ENCODE peak calls at places on chromosomes 12 and 14, in eight cellular contexts. One of them, this sample, is unnamed. For H3K27me3, the result is how much of the 10 kb centered on the place peaks cover.

GRCh38 chr14:50139192-50139591 is 22.8 kb upstream of the VCPKMT start:
- DNase-seq in WERI-Rb-1: no peak
- DNase-seq in PC-3: no peak
- DNase-seq in GM23338: peak
- DNase-seq in thoracic aorta: no peak
- DNase-seq in suprapubic skin: no peak
- DNase-seq in PC-9: no peak
- DNase-seq in MM.1S: no peak
- DNase-seq in this sample: no peak

GRCh38 chr14:44453433-44454171 is 53.5 kb downstream of the FSCB start:
- DNase-seq in WERI-Rb-1: no peak
- DNase-seq in PC-3: peak
- DNase-seq in GM23338: no peak
- DNase-seq in thoracic aorta: no peak
- DNase-seq in suprapubic skin: no peak
- DNase-seq in PC-9: peak
- DNase-seq in MM.1S: peak
- DNase-seq in this sample: no peak

GRCh38 chr12:107229827-107230226 is 136.5 kb upstream of the CRY1 start:
- DNase-seq in WERI-Rb-1: no peak
- DNase-seq in PC-3: no peak
- DNase-seq in GM23338: no peak
- DNase-seq in thoracic aorta: no peak
- DNase-seq in suprapubic skin: no peak
- DNase-seq in PC-9: no peak
- DNase-seq in MM.1S: peak
- DNase-seq in this sample: no peak

GRCh38 chr14:56378046-56378445 is 201.6 kb upstream of the TMEM260 start:
- DNase-seq in WERI-Rb-1: no peak
- DNase-seq in PC-3: no peak
- DNase-seq in GM23338: no peak
- DNase-seq in thoracic aorta: no peak
- DNase-seq in suprapubic skin: no peak
- DNase-seq in PC-9: no peak
- DNase-seq in MM.1S: no peak
- DNase-seq in this sample: no peak

GRCh38 chr12:126212827-126213226 is 1147.6 kb downstream of the AACS start:
- DNase-seq in WERI-Rb-1: no peak
- DNase-seq in PC-3: no peak
- DNase-seq in GM23338: no peak
- DNase-seq in thoracic aorta: no peak
- DNase-seq in suprapubic skin: no peak
- DNase-seq in PC-9: no peak
- DNase-seq in MM.1S: no peak
- DNase-seq in this sample: no peak

GRCh38 chr12:117350140-117350539 is 11.3 kb downstream of the NOS1 start:
- DNase-seq in WERI-Rb-1: no peak
- DNase-seq in PC-3: no peak
- DNase-seq in GM23338: no peak
- DNase-seq in thoracic aorta: no peak
- DNase-seq in suprapubic skin: no peak
- DNase-seq in PC-9: no peak
- DNase-seq in MM.1S: no peak
- DNase-seq in this sample: no peak

GRCh38 chr14:102185360-102185759 is 45.7 kb downstream of the WDR20 start:
- DNase-seq in WERI-Rb-1: no peak
- DNase-seq in PC-3: no peak
- DNase-seq in GM23338: no peak
- DNase-seq in thoracic aorta: no peak
- DNase-seq in suprapubic skin: no peak
- DNase-seq in PC-9: peak
- DNase-seq in MM.1S: no peak
- DNase-seq in this sample: no peak

GRCh38 chr12:108634225-108634795 is 616 bp upstream of the SELPLG start:
- DNase-seq in WERI-Rb-1: no peak
- DNase-seq in PC-3: peak
- DNase-seq in GM23338: no peak
- DNase-seq in thoracic aorta: no peak
- DNase-seq in suprapubic skin: peak
- DNase-seq in PC-9: peak
- DNase-seq in MM.1S: peak
- DNase-seq in this sample: peak

GRCh38 chr12:24539646-24540045 is 409.3 kb downstream of the BCAT1 start:
- DNase-seq in WERI-Rb-1: no peak
- DNase-seq in PC-3: no peak
- DNase-seq in GM23338: no peak
- DNase-seq in thoracic aorta: no peak
- DNase-seq in suprapubic skin: no peak
- DNase-seq in PC-9: no peak
- DNase-seq in MM.1S: no peak
- DNase-seq in this sample: no peak

GRCh38 chr12:24535334-24536019 is 413.4 kb downstream of the BCAT1 start:
- DNase-seq in WERI-Rb-1: no peak
- DNase-seq in PC-3: no peak
- DNase-seq in GM23338: no peak
- DNase-seq in thoracic aorta: no peak
- DNase-seq in suprapubic skin: no peak
- DNase-seq in PC-9: no peak
- DNase-seq in MM.1S: no peak
- DNase-seq in this sample: no peak

GRCh38 chr12:24534632-24535031 is 414.3 kb downstream of the BCAT1 start:
- DNase-seq in WERI-Rb-1: no peak
- DNase-seq in PC-3: no peak
- DNase-seq in GM23338: peak
- DNase-seq in thoracic aorta: no peak
- DNase-seq in suprapubic skin: no peak
- DNase-seq in PC-9: no peak
- DNase-seq in MM.1S: no peak
- DNase-seq in this sample: no peak

GRCh38 chr12:24533953-24534352 is 414.9 kb downstream of the BCAT1 start:
- DNase-seq in WERI-Rb-1: no peak
- DNase-seq in PC-3: no peak
- DNase-seq in GM23338: no peak
- DNase-seq in thoracic aorta: no peak
- DNase-seq in suprapubic skin: no peak
- DNase-seq in PC-9: no peak
- DNase-seq in MM.1S: no peak
- DNase-seq in this sample: no peak

DNA sequence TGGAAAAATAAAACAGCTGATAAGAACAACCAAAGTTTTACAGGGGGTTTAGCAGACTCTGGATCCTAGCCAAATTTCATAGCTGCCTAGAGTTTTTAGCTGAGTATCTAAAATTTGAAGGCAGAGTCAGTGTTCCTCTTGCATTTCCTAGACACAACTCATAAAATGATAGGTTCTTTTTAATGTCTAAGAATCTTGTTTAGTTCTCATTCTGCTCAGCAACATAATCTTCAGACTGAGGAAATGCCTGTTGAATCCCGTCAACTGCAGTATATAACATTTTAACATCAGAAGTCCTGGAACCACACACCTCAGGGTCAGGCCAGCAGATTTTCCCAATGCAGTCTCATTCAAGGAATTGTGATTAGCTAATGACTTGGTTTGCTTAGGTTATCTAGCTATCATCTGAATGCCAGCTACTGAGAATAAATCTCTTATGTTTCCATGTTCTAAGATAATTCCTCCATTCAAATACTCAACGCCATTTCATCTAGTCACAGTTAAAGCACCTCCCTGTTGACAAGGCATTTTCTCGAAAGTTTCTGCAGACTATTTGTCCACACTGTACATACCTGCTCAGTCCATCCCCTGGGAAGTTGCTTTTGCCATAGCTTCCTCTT is 411.6 kb downstream of the BCAT1 start:
- DNase-seq in WERI-Rb-1: no peak
- DNase-seq in PC-3: no peak
- DNase-seq in GM23338: no peak
- DNase-seq in thoracic aorta: no peak
- DNase-seq in suprapubic skin: no peak
- DNase-seq in PC-9: no peak
- DNase-seq in MM.1S: no peak
- DNase-seq in this sample: no peak
- H3K4me3 ChIP-seq in WERI-Rb-1: no peak
- H3K4me3 ChIP-seq in PC-3: no peak
- H3K4me3 ChIP-seq in GM23338: no peak
- H3K4me3 ChIP-seq in thoracic aorta: peak
- H3K4me3 ChIP-seq in suprapubic skin: no peak
- H3K4me3 ChIP-seq in PC-9: no peak
- H3K4me3 ChIP-seq in MM.1S: no peak
- H3K4me3 ChIP-seq in this sample: no peak

GRCh38 chr12:84913151-84913550 is 552 bp upstream of the SLC6A15 start:
- DNase-seq in WERI-Rb-1: peak
- DNase-seq in PC-3: no peak
- DNase-seq in GM23338: peak
- DNase-seq in thoracic aorta: no peak
- DNase-seq in suprapubic skin: no peak
- DNase-seq in PC-9: no peak
- DNase-seq in MM.1S: no peak
- DNase-seq in this sample: no peak

GRCh38 chr12:84910549-84911241 is 1.9 kb downstream of the SLC6A15 start:
- DNase-seq in WERI-Rb-1: peak
- DNase-seq in PC-3: no peak
- DNase-seq in GM23338: peak
- DNase-seq in thoracic aorta: no peak
- DNase-seq in suprapubic skin: peak
- DNase-seq in PC-9: peak
- DNase-seq in MM.1S: no peak
- DNase-seq in this sample: no peak

GRCh38 chr12:84911331-84912190 is 1.0 kb downstream of the SLC6A15 start:
- DNase-seq in WERI-Rb-1: peak
- DNase-seq in PC-3: peak
- DNase-seq in GM23338: peak
- DNase-seq in thoracic aorta: no peak
- DNase-seq in suprapubic skin: peak
- DNase-seq in PC-9: peak
- DNase-seq in MM.1S: peak
- DNase-seq in this sample: peak

DNA sequence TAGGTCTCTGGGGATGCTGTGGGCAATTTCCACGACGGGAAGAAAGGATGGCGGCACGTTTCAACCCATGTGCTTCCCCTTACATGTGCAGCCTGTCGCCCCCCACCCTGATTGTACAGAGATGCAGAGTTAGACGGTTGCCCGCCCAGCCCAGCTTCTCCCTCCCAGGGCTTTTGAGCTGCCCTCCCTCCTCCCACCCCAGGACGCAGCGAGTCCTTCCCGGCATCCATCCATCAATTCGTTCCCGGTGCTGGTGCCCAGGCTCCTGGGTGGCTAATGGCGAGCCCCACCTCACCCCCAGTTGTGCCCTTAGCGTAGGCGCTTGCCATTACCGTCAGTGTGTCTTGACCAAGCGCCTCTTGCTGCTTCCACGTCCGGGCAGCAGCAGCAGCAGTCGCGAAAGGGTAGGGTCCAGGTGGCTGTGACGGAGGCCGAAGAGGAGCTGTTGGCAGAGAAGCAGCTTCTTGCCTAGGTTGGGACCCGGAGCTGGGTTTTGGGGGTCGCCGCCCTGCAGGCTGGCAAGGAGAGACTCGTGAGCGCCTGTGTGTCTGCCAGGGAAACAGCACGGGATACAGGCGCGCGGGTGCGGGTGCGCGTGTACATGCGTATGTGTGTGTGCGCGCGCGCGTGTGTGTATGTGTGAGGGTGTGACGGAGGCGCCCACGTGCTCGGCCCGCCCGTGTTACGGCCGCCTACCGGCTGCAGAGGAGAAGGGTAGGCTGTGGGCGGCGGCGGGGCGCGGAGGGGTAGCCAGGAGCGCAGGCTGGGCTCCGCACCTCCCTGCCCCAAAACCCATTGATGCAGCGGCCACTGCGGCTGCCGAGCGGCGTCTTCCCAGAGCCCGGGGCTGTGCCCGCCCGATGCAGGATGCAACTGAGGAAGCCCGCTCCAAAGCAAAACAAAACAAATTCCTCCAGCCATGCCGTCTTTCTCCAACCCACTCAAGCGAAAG is at the start of gene SLC6A15:
- DNase-seq in WERI-Rb-1: peak
- DNase-seq in PC-3: no peak
- DNase-seq in GM23338: peak
- DNase-seq in thoracic aorta: no peak
- DNase-seq in suprapubic skin: peak
- DNase-seq in PC-9: no peak
- DNase-seq in MM.1S: peak
- DNase-seq in this sample: peak
- TF ChIP-seq CTCF in WERI-Rb-1: peak
- TF ChIP-seq CTCF in PC-3: no peak
- TF ChIP-seq CTCF in GM23338: peak
- TF ChIP-seq CTCF in thoracic aorta: no peak
- TF ChIP-seq CTCF in suprapubic skin: no peak
- TF ChIP-seq CTCF in PC-9: no peak
- TF ChIP-seq CTCF in MM.1S: peak
- TF ChIP-seq CTCF in this sample: no peak

DNA sequence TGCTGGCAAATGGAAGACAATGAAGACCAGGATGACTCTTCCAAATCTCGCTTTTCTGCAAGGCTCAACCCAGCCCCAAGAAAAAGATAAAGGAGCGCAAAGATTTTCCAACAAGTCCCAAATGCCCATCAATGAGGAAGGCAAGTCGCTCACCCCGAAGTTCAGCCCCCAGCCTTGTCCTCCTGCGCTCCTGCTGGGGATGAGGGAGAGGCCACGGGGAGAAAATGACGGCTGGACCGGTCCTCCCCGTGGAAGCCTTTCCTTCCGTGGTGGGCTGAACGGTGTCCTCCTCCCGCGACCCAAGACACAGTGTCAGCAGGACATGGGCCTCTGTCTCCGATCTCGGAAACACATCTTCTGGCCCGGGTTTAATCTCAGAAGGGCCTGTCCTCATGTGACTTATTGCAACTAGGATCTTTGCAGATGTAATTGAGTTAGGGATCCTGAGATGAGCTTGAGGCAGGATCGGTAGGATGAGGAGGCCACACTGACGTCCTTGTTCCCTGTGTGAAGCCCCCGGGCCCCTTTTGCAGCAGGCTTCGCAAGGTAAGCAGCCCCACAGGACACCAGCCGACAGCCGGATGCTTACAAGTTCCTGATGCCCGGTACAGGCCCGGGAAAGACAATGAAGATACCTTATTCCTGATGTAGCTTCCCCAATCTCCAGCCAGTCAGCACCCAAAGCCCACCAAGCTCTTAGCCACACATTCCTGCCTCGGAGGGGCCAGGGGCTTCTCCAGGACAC is 64.2 kb downstream of the GALNT9 start:
- DNase-seq in WERI-Rb-1: no peak
- DNase-seq in PC-3: no peak
- DNase-seq in GM23338: no peak
- DNase-seq in thoracic aorta: no peak
- DNase-seq in suprapubic skin: no peak
- DNase-seq in PC-9: no peak
- DNase-seq in MM.1S: no peak
- DNase-seq in this sample: no peak
- H3K27me3 ChIP-seq in WERI-Rb-1: under half
- H3K27me3 ChIP-seq in PC-3: under half
- H3K27me3 ChIP-seq in GM23338: under half
- H3K27me3 ChIP-seq in thoracic aorta: under half
- H3K27me3 ChIP-seq in suprapubic skin: half or more
- H3K27me3 ChIP-seq in PC-9: half or more
- H3K27me3 ChIP-seq in MM.1S: under half
- H3K27me3 ChIP-seq in this sample: under half

GRCh38 chr12:85425349-85425612 is 145.3 kb downstream of the ALX1 start:
- DNase-seq in WERI-Rb-1: no peak
- DNase-seq in PC-3: no peak
- DNase-seq in GM23338: no peak
- DNase-seq in thoracic aorta: no peak
- DNase-seq in suprapubic skin: no peak
- DNase-seq in PC-9: no peak
- DNase-seq in MM.1S: no peak
- DNase-seq in this sample: no peak

GRCh38 chr12:85423947-85424346 is 143.9 kb downstream of the ALX1 start:
- DNase-seq in WERI-Rb-1: no peak
- DNase-seq in PC-3: no peak
- DNase-seq in GM23338: no peak
- DNase-seq in thoracic aorta: no peak
- DNase-seq in suprapubic skin: no peak
- DNase-seq in PC-9: no peak
- DNase-seq in MM.1S: peak
- DNase-seq in this sample: no peak

GRCh38 chr12:85425926-85426325 is 145.9 kb downstream of the ALX1 start:
- DNase-seq in WERI-Rb-1: no peak
- DNase-seq in PC-3: no peak
- DNase-seq in GM23338: no peak
- DNase-seq in thoracic aorta: no peak
- DNase-seq in suprapubic skin: no peak
- DNase-seq in PC-9: no peak
- DNase-seq in MM.1S: no peak
- DNase-seq in this sample: no peak

GRCh38 chr12:85422766-85423165 is 142.7 kb downstream of the ALX1 start:
- DNase-seq in WERI-Rb-1: no peak
- DNase-seq in PC-3: no peak
- DNase-seq in GM23338: no peak
- DNase-seq in thoracic aorta: no peak
- DNase-seq in suprapubic skin: no peak
- DNase-seq in PC-9: no peak
- DNase-seq in MM.1S: no peak
- DNase-seq in this sample: no peak

DNA sequence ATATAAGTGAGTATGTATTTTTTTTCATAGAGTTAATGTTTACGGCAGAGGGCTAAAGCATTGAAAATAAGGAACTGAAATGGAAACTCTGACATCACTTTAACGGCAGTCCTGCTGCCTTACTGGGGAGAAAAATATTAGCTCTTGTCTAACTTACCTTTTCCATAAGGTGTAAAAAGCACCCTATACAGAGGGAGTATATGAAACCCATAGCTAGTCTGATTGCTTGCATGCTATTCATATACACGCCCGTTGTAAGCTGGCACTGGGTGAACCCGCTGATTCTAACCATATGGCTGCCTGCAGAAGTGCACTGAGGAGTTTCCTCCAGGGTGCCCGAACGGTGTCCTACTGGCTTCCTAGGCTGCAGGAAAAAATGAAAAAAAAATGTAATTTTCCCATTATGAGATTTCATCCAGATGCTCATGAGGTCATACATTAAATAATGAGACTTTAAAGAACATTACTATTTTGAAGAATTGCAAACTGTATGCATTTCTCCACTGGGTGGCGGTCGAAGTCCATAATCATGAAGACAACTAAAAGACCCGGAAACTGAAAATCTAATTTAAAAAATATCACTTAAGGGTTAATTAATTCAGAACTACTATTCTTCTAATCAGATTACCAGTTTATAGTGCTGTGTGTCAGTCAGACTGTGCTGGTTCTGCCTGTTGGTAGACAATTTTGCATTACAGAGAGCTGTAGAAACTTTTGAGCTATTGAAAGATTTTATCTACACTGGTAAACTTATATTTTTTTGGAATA is 144.7 kb downstream of the ALX1 start:
- DNase-seq in WERI-Rb-1: no peak
- DNase-seq in PC-3: peak
- DNase-seq in GM23338: peak
- DNase-seq in thoracic aorta: no peak
- DNase-seq in suprapubic skin: no peak
- DNase-seq in PC-9: no peak
- DNase-seq in MM.1S: peak
- DNase-seq in this sample: no peak
- H3K4me3 ChIP-seq in WERI-Rb-1: no peak
- H3K4me3 ChIP-seq in PC-3: no peak
- H3K4me3 ChIP-seq in GM23338: no peak
- H3K4me3 ChIP-seq in thoracic aorta: no peak
- H3K4me3 ChIP-seq in suprapubic skin: no peak
- H3K4me3 ChIP-seq in PC-9: no peak
- H3K4me3 ChIP-seq in MM.1S: peak
- H3K4me3 ChIP-seq in this sample: no peak